ENCODE peak calls at places on chromosomes 13 and 19, in five cellular contexts. G is esophagus muscularis mucosa, X is HepG2, F is tibial nerve, Z is K562. Y is an unnamed sample.

GRCh38 chr19:19120308-19121156 is 17.7 kb downstream of the TMEM161A start:
- DNase-seq in F (no peak), G (no peak), Z (peak; percentile 99), X (peak; percentile 35), Y (peak; percentile 95)

GRCh38 chr13:51303063-51303552 is 36.4 kb upstream of the SERPINE3 start:
- DNase-seq in Z (no peak), X (no peak), G (no peak), F (no peak), Y (no peak)

GRCh38 chr19:1907563-1908363 is 2.6 kb downstream of the ADAT3 start:
- DNase-seq in G (no peak), Z (peak; percentile 56), F (no peak), X (peak; percentile 55), Y (no peak)

GRCh38 chr13:107124129-107124718 is 556.3 kb upstream of the ARGLU1 start:
- DNase-seq in F (no peak), G (no peak), Z (no peak), X (peak; percentile 18), Y (no peak)

GRCh38 chr13:110734561-110734960 is 21.1 kb downstream of the ING1 start:
- DNase-seq in X (peak; percentile 44), F (no peak), Z (no peak), G (no peak), Y (no peak)

GRCh38 chr19:1010586-1011510 is 10.1 kb downstream of the TMEM259 start:
- DNase-seq in X (no peak), G (no peak), Z (no peak), F (no peak), Y (no peak)

GRCh38 chr19:16309653-16310052 is 15.0 kb upstream of the KLF2 start:
- DNase-seq in X (no peak), G (no peak), F (no peak), Z (no peak), Y (no peak)

GRCh38 chr13:23496255-23496654 is 62.8 kb upstream of the SACS start:
- DNase-seq in Z (no peak), G (no peak), F (no peak), X (no peak), Y (no peak)

GRCh38 chr13:31008400-31009115 is 76.1 kb downstream of the TEX26 start:
- DNase-seq in Z (no peak), F (no peak), G (no peak), X (no peak), Y (no peak)

GRCh38 chr19:40663712-40664692 is 26.4 kb downstream of the NUMBL start:
- DNase-seq in X (no peak), Z (peak; percentile 88), F (no peak), G (no peak), Y (peak; percentile 74)

GRCh38 chr13:87622921-87623320 is 48.2 kb upstream of the SLITRK5 start:
- DNase-seq in X (no peak), G (no peak), F (no peak), Z (no peak), Y (no peak)

GRCh38 chr19:23991170-23991569 is 76.5 kb downstream of the ZNF726 start:
- DNase-seq in F (no peak), Z (no peak), X (peak; percentile 49), G (no peak), Y (no peak)

GRCh38 chr13:102141625-102142472 is 260.0 kb downstream of the FGF14 start:
- DNase-seq in G (no peak), Z (peak; percentile 2), X (peak; percentile 4), F (no peak), Y (no peak)

GRCh38 chr19:3387645-3388589 is 21.5 kb downstream of the NFIC start:
- DNase-seq in Z (no peak), G (peak; percentile 93), X (no peak), F (peak; percentile 68), Y (peak; percentile 96)

GRCh38 chr13:23372264-23372905 is 61.1 kb downstream of the SACS start:
- DNase-seq in X (no peak), F (no peak), Z (no peak), G (no peak), Y (no peak)

GRCh38 chr19:5628470-5628869 is 5.6 kb downstream of the SAFB start:
- DNase-seq in F (no peak), G (no peak), Z (no peak), X (no peak), Y (no peak)

GRCh38 chr13:45540864-45541263 is 74.7 kb downstream of the ERICH6B start:
- DNase-seq in F (no peak), G (no peak), X (no peak), Z (no peak), Y (no peak)

GRCh38 chr13:45542878-45543277 is 72.7 kb downstream of the ERICH6B start:
- DNase-seq in X (no peak), G (peak; percentile 77), Z (no peak), F (no peak), Y (no peak)

GRCh38 chr13:45541806-45542205 is 73.7 kb downstream of the ERICH6B start:
- DNase-seq in F (no peak), G (no peak), X (no peak), Z (no peak), Y (no peak)

GRCh38 chr13:45544520-45544919 is 71.0 kb downstream of the ERICH6B start:
- DNase-seq in F (no peak), G (peak; percentile 83), X (no peak), Z (no peak), Y (no peak)

GRCh38 chr13:45542391-45542790 is 73.1 kb downstream of the ERICH6B start:
- DNase-seq in F (no peak), Z (no peak), G (peak; percentile 45), X (no peak), Y (no peak)
- TF ChIP-seq EP300 in F (no peak), Z (no peak), G (no peak), X (no peak), Y (no peak)

GRCh38 chr19:52217576-52217975 is 27.7 kb downstream of the PPP2R1A start:
- DNase-seq in F (no peak), G (no peak), Z (no peak), X (no peak), Y (no peak)

GRCh38 chr19:52224211-52224610 is 34.4 kb downstream of the PPP2R1A start:
- DNase-seq in X (no peak), Z (no peak), G (no peak), F (no peak), Y (no peak)

GRCh38 chr19:52221031-52221430 is 31.2 kb downstream of the PPP2R1A start:
- DNase-seq in G (no peak), X (no peak), Z (no peak), F (no peak), Y (no peak)

GRCh38 chr19:52219611-52220010 is 29.8 kb downstream of the PPP2R1A start:
- DNase-seq in F (no peak), G (no peak), X (no peak), Z (no peak), Y (no peak)

DNA sequence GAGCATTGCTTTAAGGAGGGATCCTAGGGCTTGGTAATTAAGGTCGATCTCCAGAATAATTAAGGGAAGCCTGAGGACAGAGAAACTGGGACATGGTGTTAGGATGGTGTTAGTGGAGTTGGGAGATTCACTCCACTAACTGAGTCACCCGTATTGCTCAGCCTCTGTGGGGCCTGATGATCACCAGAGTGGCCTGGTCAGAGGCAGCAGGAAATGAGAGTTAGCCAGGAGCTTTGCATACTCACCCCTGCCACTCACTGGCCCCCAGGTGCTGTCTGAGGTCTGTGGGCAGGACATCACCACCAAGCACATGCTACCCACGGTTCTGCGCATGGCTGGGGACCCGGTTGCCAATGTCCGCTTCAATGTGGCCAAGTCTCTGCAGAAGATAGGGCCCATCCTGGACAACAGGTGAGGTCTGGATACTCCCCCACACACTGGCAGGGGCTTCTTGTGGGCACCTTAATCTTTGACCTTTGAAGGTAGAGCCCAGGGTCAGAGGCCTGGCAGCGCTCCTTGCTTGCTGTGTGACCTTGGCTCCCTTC is 32.1 kb downstream of the PPP2R1A start:
- DNase-seq in F (no peak), Z (no peak), G (no peak), X (no peak), Y (no peak)
- H3K36me3 ChIP-seq in F (peaks cover 7% of the 10 kb centered on the region), Z (peaks cover 95% of the 10 kb centered on the region), G (peaks cover 100% of the 10 kb centered on the region), X (peaks cover 90% of the 10 kb centered on the region), Y (peaks cover 94% of the 10 kb centered on the region)

DNA sequence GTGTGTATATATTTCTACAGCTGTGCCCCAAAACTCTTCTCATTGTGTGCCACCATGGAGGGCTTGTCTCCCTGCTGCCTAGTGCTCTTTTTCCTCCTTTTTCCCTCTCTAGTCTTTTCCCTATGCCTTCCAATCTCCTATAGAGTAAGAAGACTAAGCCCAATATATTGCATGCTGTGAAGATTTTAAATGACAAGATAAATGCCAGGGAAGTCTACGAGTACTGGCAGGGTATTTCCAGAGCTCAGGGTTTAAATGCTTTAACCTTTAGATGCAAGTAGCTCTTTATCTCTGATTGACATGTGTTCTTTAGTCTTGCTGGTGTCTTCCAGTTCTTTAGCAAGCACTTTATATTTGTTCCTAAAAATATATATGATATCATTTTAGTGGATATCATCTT is 200.7 kb downstream of the SLITRK1 start:
- DNase-seq in G (no peak), X (no peak), Z (no peak), F (no peak), Y (no peak)
- TF ChIP-seq EP300 in G (no peak), X (no peak), Z (no peak), F (no peak), Y (no peak)

GRCh38 chr19:7556696-7557315 is 21.3 kb downstream of the PNPLA6 start:
- DNase-seq in X (no peak), G (no peak), Z (no peak), F (no peak), Y (no peak)
- H3K36me3 ChIP-seq in X (peaks cover 4% of the 10 kb centered on the region), G (peaks cover 89% of the 10 kb centered on the region), Z (peaks cover 13% of the 10 kb centered on the region), F (peaks cover 2% of the 10 kb centered on the region), Y (peaks cover 62% of the 10 kb centered on the region)

DNA sequence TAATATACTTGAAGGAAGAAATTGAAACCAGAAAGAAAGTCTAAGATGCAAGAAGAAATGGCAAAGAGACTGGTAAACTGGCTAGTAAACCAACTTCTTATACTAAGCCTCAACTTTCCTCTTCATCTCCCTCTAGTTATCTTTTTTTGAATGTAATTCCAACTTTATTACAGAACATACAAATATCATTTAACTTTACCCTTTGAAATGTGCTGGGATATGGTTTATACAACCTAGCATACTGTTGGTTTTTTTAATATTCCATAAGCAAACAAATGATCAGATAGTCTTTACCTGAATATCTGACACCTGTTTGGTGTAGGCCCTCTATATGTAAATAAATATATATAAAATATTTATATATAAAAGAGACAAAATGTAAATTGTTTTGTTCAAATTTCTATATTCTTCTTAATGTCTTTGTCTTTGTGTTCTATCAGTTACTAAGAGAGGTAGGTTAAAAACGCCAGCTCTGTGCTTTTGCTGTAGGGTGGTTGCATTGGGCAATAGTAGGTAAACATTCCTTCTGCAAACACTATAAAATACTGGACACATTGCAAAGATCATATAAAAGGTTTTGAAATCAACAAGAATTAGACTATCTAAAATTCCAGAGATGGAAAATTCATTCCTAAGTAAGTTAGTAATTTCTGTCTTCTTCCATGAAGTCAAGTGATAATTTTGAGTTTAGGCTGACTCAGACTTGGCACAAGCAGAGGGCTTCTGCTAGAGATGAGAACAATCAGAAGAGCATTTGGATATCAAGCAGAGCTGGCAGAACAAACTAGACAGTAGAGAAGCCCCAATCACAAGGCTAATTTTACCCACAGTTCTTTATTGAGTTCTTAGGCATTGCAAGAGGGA is 383.3 kb downstream of the RFC3 start:
- DNase-seq in F (no peak), G (no peak), X (peak; percentile 16), Z (no peak), Y (no peak)
- TF ChIP-seq EP300 in F (no peak), G (no peak), X (no peak), Z (no peak), Y (no peak)